ENCODE peak calls at places on chromosomes 2 and 18, in ten cellular contexts. H is activated gamma-delta T cell treated with Interleukin-2 at 50 U/mL for 16 hours, P is uterus, D is left cardiac atrium, X is stomach, J is GF-D8, T is T-helper 9 cell, A is hepatic stellate cell, R is spleen, M is EL. E is an unnamed sample.

GRCh38 chr2:202944403-202944802 is 32.3 kb downstream of the CARF start:
- DNase-seq in H (no peak), P (no peak), D (no peak), X (no peak), J (no peak), T (no peak), A (no peak), R (no peak), M (peak), E (no peak)

GRCh38 chr2:119431155-119431975 is at the start of gene TMEM37:
- DNase-seq in H (peak), P (peak), D (peak), X (peak), J (peak), T (no peak), A (peak), R (peak), M (peak), E (peak)

GRCh38 chr2:220670461-220670979 is 901.6 kb downstream of the EPHA4 start:
- DNase-seq in H (no peak), P (no peak), D (no peak), X (no peak), J (no peak), T (no peak), A (no peak), R (no peak), M (no peak), E (no peak)

GRCh38 chr18:45232058-45232457 is 383.2 kb upstream of the SLC14A2 start:
- DNase-seq in H (no peak), P (no peak), D (no peak), X (no peak), J (no peak), T (no peak), A (no peak), R (no peak), M (no peak), E (no peak)

GRCh38 chr2:80102026-80102425 is 202.5 kb downstream of the LRRTM1 start:
- DNase-seq in H (no peak), P (no peak), D (no peak), X (no peak), J (no peak), T (no peak), A (peak), R (no peak), M (peak), E (no peak)

GRCh38 chr2:206481056-206481455 is 37.7 kb downstream of the ADAM23 start:
- DNase-seq in H (no peak), P (no peak), D (no peak), X (no peak), J (no peak), T (no peak), A (no peak), R (no peak), M (no peak), E (no peak)

GRCh38 chr2:176227874-176228273 is 39.4 kb downstream of the HOXD1 start:
- DNase-seq in H (no peak), P (no peak), D (no peak), X (no peak), J (no peak), T (no peak), A (no peak), R (no peak), M (no peak), E (no peak)

GRCh38 chr2:152558174-152559091 is 158.8 kb downstream of the PRPF40A start:
- DNase-seq in H (no peak), P (no peak), D (no peak), X (no peak), J (no peak), T (no peak), A (peak), R (no peak), M (peak), E (no peak)

GRCh38 chr2:181077128-181077709 is 96.8 kb downstream of the UBE2E3 start:
- DNase-seq in H (no peak), P (no peak), D (no peak), X (no peak), J (no peak), T (no peak), A (peak), R (no peak), M (peak), E (no peak)

GRCh38 chr18:13612111-13612997 is 114.0 kb downstream of the FAM210A start:
- DNase-seq in H (peak), P (no peak), D (no peak), X (peak), J (peak), T (peak), A (no peak), R (peak), M (no peak), E (peak)

GRCh38 chr2:14554829-14555580 is 77.5 kb upstream of the LRATD1 start:
- DNase-seq in H (no peak), P (no peak), D (no peak), X (no peak), J (no peak), T (no peak), A (no peak), R (no peak), M (no peak), E (peak)

GRCh38 chr2:42842418-42842817 is 50.0 kb upstream of the HAAO start:
- DNase-seq in H (no peak), P (peak), D (no peak), X (no peak), J (no peak), T (no peak), A (no peak), R (no peak), M (no peak), E (peak)

GRCh38 chr2:120053891-120054290 is 41.0 kb downstream of the EPB41L5 start:
- DNase-seq in H (no peak), P (no peak), D (no peak), X (no peak), J (no peak), T (no peak), A (no peak), R (no peak), M (peak), E (no peak)

GRCh38 chr2:74778381-74779371 is 55.3 kb upstream of the HK2 start:
- DNase-seq in H (no peak), P (no peak), D (peak), X (no peak), J (no peak), T (no peak), A (peak), R (no peak), M (no peak), E (no peak)

GRCh38 chr2:98296435-98296834 is 49.8 kb upstream of the CNGA3 start:
- DNase-seq in H (no peak), P (no peak), D (no peak), X (no peak), J (no peak), T (no peak), A (no peak), R (no peak), M (no peak), E (no peak)

GRCh38 chr2:170141865-170142264 is 36.1 kb upstream of the MYO3B start:
- DNase-seq in H (no peak), P (no peak), D (no peak), X (no peak), J (no peak), T (no peak), A (no peak), R (no peak), M (no peak), E (no peak)

GRCh38 chr18:58207520-58208152 is 163.6 kb downstream of the NEDD4L start:
- DNase-seq in H (no peak), P (no peak), D (no peak), X (no peak), J (no peak), T (no peak), A (no peak), R (no peak), M (no peak), E (no peak)

GRCh38 chr2:9498210-9498609 is 23.9 kb downstream of the IAH1 start:
- DNase-seq in H (no peak), P (no peak), D (no peak), X (no peak), J (no peak), T (no peak), A (peak), R (no peak), M (peak), E (no peak)

GRCh38 chr2:240688563-240688919 is 3.1 kb upstream of the AQP12A start:
- DNase-seq in H (no peak), P (no peak), D (no peak), X (no peak), J (no peak), T (no peak), A (no peak), R (peak), M (no peak), E (no peak)

GRCh38 chr2:205772983-205773382 is 90.7 kb downstream of the NRP2 start:
- DNase-seq in H (no peak), P (no peak), D (no peak), X (peak), J (no peak), T (no peak), A (no peak), R (no peak), M (no peak), E (no peak)

GRCh38 chr2:33064349-33064801 is 117.6 kb downstream of the LTBP1 start:
- DNase-seq in H (no peak), P (no peak), D (no peak), X (no peak), J (no peak), T (no peak), A (no peak), R (no peak), M (no peak), E (no peak)

GRCh38 chr2:240021488-240022104 is 3.5 kb downstream of the NDUFA10 start:
- DNase-seq in H (peak), P (peak), D (peak), X (peak), J (no peak), T (peak), A (peak), R (peak), M (peak), E (peak)

GRCh38 chr18:23127145-23127544 is 8.1 kb upstream of the CABLES1 start:
- DNase-seq in H (no peak), P (no peak), D (no peak), X (no peak), J (no peak), T (no peak), A (no peak), R (no peak), M (no peak), E (no peak)

GRCh38 chr18:76405761-76406356 is 89.2 kb downstream of the ZNF516 start:
- DNase-seq in H (peak), P (no peak), D (peak), X (peak), J (no peak), T (peak), A (no peak), R (no peak), M (peak), E (no peak)

GRCh38 chr2:220499281-220499680 is 871.9 kb downstream of the SLC4A3 start:
- DNase-seq in H (no peak), P (no peak), D (peak), X (no peak), J (no peak), T (no peak), A (peak), R (no peak), M (peak), E (no peak)

GRCh38 chr2:10873171-10873570 is 38.6 kb upstream of the KCNF1 start:
- DNase-seq in H (no peak), P (no peak), D (no peak), X (no peak), J (no peak), T (no peak), A (no peak), R (no peak), M (no peak), E (no peak)

GRCh38 chr2:219131744-219132143 is 28.9 kb downstream of the NHEJ1 start:
- DNase-seq in H (no peak), P (no peak), D (no peak), X (no peak), J (no peak), T (no peak), A (no peak), R (no peak), M (no peak), E (no peak)

GRCh38 chr2:88831792-88832248 is 140.3 kb downstream of the RPIA start:
- DNase-seq in H (peak), P (no peak), D (peak), X (peak), J (peak), T (no peak), A (peak), R (peak), M (peak), E (no peak)

GRCh38 chr18:59011786-59012185 is 127.9 kb upstream of the SEC11C start:
- DNase-seq in H (no peak), P (no peak), D (no peak), X (no peak), J (no peak), T (no peak), A (no peak), R (no peak), M (no peak), E (no peak)

E was measured in left colon.